ENCODE peak calls at places on chromosome 18, in four cellular contexts. One of them, this sample, is unnamed.
A peak's percentile ranks its signal among the peaks of the same experiment; 100 is the strongest.

GRCh38 chr18:45745817-45746461 is 22.0 kb downstream of the SLC14A1 start:
- DNase-seq in SK-N-SH: no peak
- DNase-seq in H1: no peak
- DNase-seq in HepG2: no peak
- DNase-seq in this sample: no peak

GRCh38 chr18:74522635-74523548 is 11.4 kb upstream of the CNDP1 start:
- DNase-seq in H1: no peak
- DNase-seq in SK-N-SH: no peak
- DNase-seq in HepG2: no peak
- DNase-seq in this sample: no peak

GRCh38 chr18:49277395-49278036 is 182.9 kb downstream of the DYM start:
- DNase-seq in SK-N-SH: no peak
- DNase-seq in H1: no peak
- DNase-seq in HepG2: no peak
- DNase-seq in this sample: no peak

GRCh38 chr18:32714571-32715148 is 58.2 kb downstream of the KLHL14 start:
- DNase-seq in H1: peak; percentile 56
- DNase-seq in HepG2: peak; percentile 79
- DNase-seq in SK-N-SH: peak; percentile 47
- DNase-seq in this sample: peak; percentile 3

GRCh38 chr18:23982154-23983071 is 32.1 kb upstream of the TTC39C start:
- DNase-seq in HepG2: no peak
- DNase-seq in H1: no peak
- DNase-seq in SK-N-SH: peak; percentile 48
- DNase-seq in this sample: no peak

GRCh38 chr18:67400502-67401117 is 115.9 kb downstream of the DSEL start:
- DNase-seq in HepG2: no peak
- DNase-seq in SK-N-SH: no peak
- DNase-seq in H1: no peak
- DNase-seq in this sample: no peak

GRCh38 chr18:8615397-8616025 is 6.3 kb downstream of the RAB12 start:
- DNase-seq in H1: no peak
- DNase-seq in HepG2: peak; percentile 35
- DNase-seq in SK-N-SH: peak; percentile 69
- DNase-seq in this sample: no peak

GRCh38 chr18:4200399-4200798 is 254.7 kb downstream of the DLGAP1 start:
- DNase-seq in H1: no peak
- DNase-seq in HepG2: no peak
- DNase-seq in SK-N-SH: no peak
- DNase-seq in this sample: no peak

GRCh38 chr18:8261651-8262091 is 347.6 kb upstream of the RAB12 start:
- DNase-seq in HepG2: no peak
- DNase-seq in H1: no peak
- DNase-seq in SK-N-SH: peak; percentile 67
- DNase-seq in this sample: no peak

GRCh38 chr18:40063488-40063887 is 1891.5 kb upstream of the PIK3C3 start:
- DNase-seq in HepG2: no peak
- DNase-seq in SK-N-SH: peak; percentile 30
- DNase-seq in H1: no peak
- DNase-seq in this sample: no peak

GRCh38 chr18:23876921-23877320 is 137.6 kb upstream of the TTC39C start:
- DNase-seq in H1: no peak
- DNase-seq in HepG2: no peak
- DNase-seq in SK-N-SH: no peak
- DNase-seq in this sample: no peak

GRCh38 chr18:73752546-73752945 is 395.1 kb downstream of the FBXO15 start:
- DNase-seq in SK-N-SH: no peak
- DNase-seq in HepG2: no peak
- DNase-seq in H1: no peak
- DNase-seq in this sample: no peak

GRCh38 chr18:43620936-43621335 is 343.6 kb upstream of the SYT4 start:
- DNase-seq in H1: no peak
- DNase-seq in SK-N-SH: peak; percentile 39
- DNase-seq in HepG2: peak; percentile 5
- DNase-seq in this sample: no peak

GRCh38 chr18:55534547-55534946 is 53.4 kb downstream of the TCF4 start:
- DNase-seq in SK-N-SH: no peak
- DNase-seq in HepG2: no peak
- DNase-seq in H1: no peak
- DNase-seq in this sample: no peak

GRCh38 chr18:36496022-36496421 is 198.5 kb downstream of the FHOD3 start:
- DNase-seq in HepG2: no peak
- DNase-seq in H1: peak; percentile 33
- DNase-seq in SK-N-SH: no peak
- DNase-seq in this sample: no peak

GRCh38 chr18:10210077-10210476 is 244.4 kb upstream of the APCDD1 start:
- DNase-seq in HepG2: no peak
- DNase-seq in H1: no peak
- DNase-seq in SK-N-SH: no peak
- DNase-seq in this sample: no peak

GRCh38 chr18:1062592-1062991 is 157.9 kb downstream of the ADCYAP1 start:
- DNase-seq in SK-N-SH: no peak
- DNase-seq in HepG2: peak; percentile 1
- DNase-seq in H1: no peak
- DNase-seq in this sample: no peak
- TF ChIP-seq TAF1 in SK-N-SH: no peak
- TF ChIP-seq TAF1 in HepG2: no peak
- TF ChIP-seq TAF1 in H1: no peak
- TF ChIP-seq TAF1 in this sample: no peak

DNA sequence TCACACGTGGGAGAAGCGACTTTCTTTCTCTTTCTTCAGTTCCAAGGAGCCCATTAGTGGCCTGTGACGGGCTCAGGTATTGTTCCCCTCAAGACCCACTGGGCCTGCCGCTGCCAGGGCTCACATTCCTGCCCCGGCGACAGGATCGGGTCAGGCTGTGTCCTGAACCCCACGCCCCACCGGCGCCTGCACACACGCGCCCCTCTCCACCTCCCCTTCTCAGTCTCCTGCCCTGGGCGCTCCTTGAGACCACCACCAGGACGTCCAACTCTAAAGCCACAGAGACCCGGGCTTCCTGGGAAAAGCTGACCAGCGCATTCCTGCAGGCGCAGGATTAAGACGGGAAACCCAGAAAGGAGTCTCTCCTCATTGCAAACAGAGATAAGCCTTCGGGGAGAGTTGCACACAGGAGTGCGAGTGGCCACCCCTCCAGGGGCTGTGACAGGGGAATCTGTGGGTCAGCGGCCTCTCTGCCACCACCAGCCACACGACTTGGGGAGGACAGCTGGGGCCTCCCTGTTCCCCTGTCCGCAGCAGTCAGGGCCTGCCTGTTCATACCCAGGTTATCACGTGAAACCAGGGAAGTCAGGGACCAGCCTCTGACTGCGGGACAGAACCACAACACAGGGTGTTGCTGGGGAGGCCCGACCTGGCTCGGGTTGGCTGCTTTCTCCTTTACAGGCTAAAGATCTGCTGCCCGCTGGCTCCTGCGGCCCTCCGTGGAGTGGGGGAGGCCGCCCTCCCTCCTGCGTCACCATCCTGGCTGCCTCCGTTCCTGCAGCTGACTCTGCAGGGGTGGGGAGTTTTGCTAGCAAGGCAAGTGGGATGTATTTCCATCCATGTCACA is 88.8 kb downstream of the ZCCHC2 start:
- DNase-seq in SK-N-SH: no peak
- DNase-seq in H1: peak; percentile 60
- DNase-seq in HepG2: no peak
- DNase-seq in this sample: no peak
- TF ChIP-seq TAF1 in SK-N-SH: no peak
- TF ChIP-seq TAF1 in H1: no peak
- TF ChIP-seq TAF1 in HepG2: no peak
- TF ChIP-seq TAF1 in this sample: no peak

DNA sequence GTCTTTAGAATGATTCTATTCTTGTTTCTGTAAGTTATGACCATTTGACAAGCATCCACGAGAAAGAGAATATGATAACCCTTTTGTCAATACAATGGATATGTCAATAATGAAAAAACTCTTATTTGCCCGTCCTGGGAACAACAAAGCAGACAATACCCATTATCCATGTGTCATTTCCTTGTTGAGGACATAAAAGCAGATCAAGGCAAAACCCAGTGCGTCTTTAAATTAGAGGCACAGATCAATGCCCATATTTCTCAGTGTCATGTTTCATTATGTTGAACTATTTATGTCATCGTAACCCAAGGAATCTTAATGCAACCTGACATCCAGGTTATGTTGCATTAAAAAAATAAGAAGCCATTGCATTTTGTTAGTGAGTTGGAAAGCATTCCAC is 365.0 kb upstream of the CELF4 start:
- DNase-seq in H1: no peak
- DNase-seq in HepG2: no peak
- DNase-seq in SK-N-SH: no peak
- DNase-seq in this sample: no peak
- TF ChIP-seq TAF1 in H1: no peak
- TF ChIP-seq TAF1 in HepG2: no peak
- TF ChIP-seq TAF1 in SK-N-SH: no peak
- TF ChIP-seq TAF1 in this sample: no peak

GRCh38 chr18:76461148-76461547 is 33.9 kb downstream of the ZNF516 start:
- DNase-seq in HepG2: no peak
- DNase-seq in SK-N-SH: no peak
- DNase-seq in H1: no peak
- DNase-seq in this sample: no peak
- TF ChIP-seq TAF1 in HepG2: no peak
- TF ChIP-seq TAF1 in SK-N-SH: no peak
- TF ChIP-seq TAF1 in H1: no peak
- TF ChIP-seq TAF1 in this sample: no peak

DNA sequence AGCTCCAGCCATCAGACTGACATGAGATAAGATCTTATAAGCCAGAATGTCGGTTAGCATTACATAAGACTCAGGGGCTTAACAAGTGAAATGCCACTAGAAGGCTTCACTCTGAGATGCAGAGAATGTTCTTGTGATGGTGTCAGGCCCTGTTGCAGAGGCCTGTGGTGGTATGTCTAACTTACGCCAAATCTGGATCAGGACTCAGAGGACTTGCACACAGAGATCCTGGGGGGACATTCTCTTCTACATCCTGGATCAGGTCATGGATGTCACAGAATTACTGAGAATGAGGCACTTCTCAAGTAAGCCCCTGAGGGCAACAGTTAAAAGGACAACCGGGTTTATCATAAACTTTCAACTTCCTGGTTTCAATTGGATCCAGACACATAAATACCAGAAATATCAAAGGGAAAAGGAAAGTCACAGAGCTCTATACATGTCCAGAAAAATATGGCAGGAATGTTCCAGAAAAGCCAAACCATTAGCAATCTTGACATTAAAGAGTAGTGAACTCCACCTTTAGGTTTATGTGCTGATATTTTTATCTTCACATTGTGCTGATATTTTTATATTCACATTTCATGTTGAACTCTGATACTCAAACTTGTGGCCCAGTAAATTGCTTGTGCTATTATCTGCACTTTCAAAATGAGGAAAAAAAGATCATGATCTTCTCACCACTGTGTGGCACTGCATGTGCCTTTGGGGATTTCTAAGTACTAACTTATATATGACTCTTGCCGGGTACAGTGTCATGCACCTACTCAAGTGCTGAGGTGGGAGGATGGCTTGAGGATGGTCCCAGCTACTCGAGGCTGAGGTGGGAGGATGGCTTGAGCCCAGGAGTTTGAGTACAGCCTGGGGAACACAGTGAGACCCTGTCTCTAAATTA is 137.5 kb upstream of the RNF152 start:
- DNase-seq in SK-N-SH: peak; percentile 10
- DNase-seq in HepG2: no peak
- DNase-seq in H1: no peak
- DNase-seq in this sample: no peak
- TF ChIP-seq TAF1 in SK-N-SH: no peak
- TF ChIP-seq TAF1 in HepG2: no peak
- TF ChIP-seq TAF1 in H1: no peak
- TF ChIP-seq TAF1 in this sample: no peak

GRCh38 chr18:34942975-34943374 is 98.2 kb upstream of the MAPRE2 start:
- DNase-seq in HepG2: peak; percentile 28
- DNase-seq in SK-N-SH: no peak
- DNase-seq in H1: no peak
- DNase-seq in this sample: no peak
- TF ChIP-seq TAF1 in HepG2: no peak
- TF ChIP-seq TAF1 in SK-N-SH: no peak
- TF ChIP-seq TAF1 in H1: no peak
- TF ChIP-seq TAF1 in this sample: no peak

DNA sequence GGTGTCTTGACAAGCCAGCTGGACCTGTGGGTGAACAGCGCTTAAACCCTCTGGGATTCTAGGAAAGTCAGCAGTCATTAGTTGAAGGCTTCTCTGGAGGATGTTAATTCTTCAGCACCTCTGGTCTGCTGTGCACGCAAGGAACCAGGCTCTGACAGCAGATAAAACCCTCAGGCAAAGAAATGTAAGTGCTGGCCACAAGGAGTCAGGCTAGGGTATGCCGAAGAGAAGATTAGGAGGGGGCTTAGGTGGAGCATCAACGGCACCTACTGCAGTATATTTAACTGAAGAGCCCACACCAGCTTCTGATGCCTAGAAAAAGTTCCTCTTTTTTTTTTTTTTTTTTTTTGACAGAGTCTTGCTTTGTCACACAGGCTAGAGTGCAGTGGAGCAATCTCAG is 304.2 kb upstream of the MC4R start:
- DNase-seq in SK-N-SH: no peak
- DNase-seq in H1: no peak
- DNase-seq in HepG2: no peak
- DNase-seq in this sample: no peak
- TF ChIP-seq TAF1 in SK-N-SH: no peak
- TF ChIP-seq TAF1 in H1: no peak
- TF ChIP-seq TAF1 in HepG2: no peak
- TF ChIP-seq TAF1 in this sample: no peak

GRCh38 chr18:63040788-63041410 is 278.7 kb downstream of the BCL2 start:
- DNase-seq in SK-N-SH: no peak
- DNase-seq in H1: no peak
- DNase-seq in HepG2: no peak
- DNase-seq in this sample: no peak
- TF ChIP-seq TAF1 in SK-N-SH: no peak
- TF ChIP-seq TAF1 in H1: no peak
- TF ChIP-seq TAF1 in HepG2: no peak
- TF ChIP-seq TAF1 in this sample: no peak